ENCODE peak calls at places on chromosomes 5 and 9, in four cellular contexts. M, A, F and W are unnamed samples.

GRCh38 chr5:134555889-134556311 is 30.4 kb downstream of the JADE2 start:
- DNase-seq in F (peak), M (peak), A (peak), W (peak)

GRCh38 chr9:137448569-137448962 is 7.4 kb upstream of the ENTPD8 start:
- DNase-seq in F (no peak), A (no peak), M (no peak), W (no peak)

GRCh38 chr9:93372391-93372790 is 79.1 kb upstream of the FAM120A start:
- DNase-seq in F (no peak), A (no peak), M (no peak), W (no peak)

GRCh38 chr9:131255731-131256197 is 20.5 kb downstream of the FAM78A start:
- DNase-seq in M (no peak), F (no peak), A (no peak), W (no peak)

GRCh38 chr5:155815248-155815647 is 511.7 kb upstream of the SGCD start:
- DNase-seq in F (no peak), A (no peak), M (no peak), W (no peak)

GRCh38 chr9:97501177-97501971 is at the start of gene TMOD1:
- DNase-seq in M (peak), F (peak), A (peak), W (peak)

GRCh38 chr5:166083183-166083959 is 2208.1 kb upstream of the WWC1 start:
- DNase-seq in F (no peak), M (no peak), A (no peak), W (no peak)

GRCh38 chr9:71331603-71332002 is 210.2 kb upstream of the TRPM3 start:
- DNase-seq in M (no peak), F (no peak), A (no peak), W (no peak)

GRCh38 chr5:74020488-74020887 is 394.5 kb downstream of the ARHGEF28 start:
- DNase-seq in M (no peak), A (no peak), F (no peak), W (no peak)

GRCh38 chr5:111348659-111349058 is 124.5 kb downstream of the CAMK4 start:
- DNase-seq in M (no peak), F (no peak), A (no peak), W (no peak)

GRCh38 chr9:134294228-134295071 is 31.8 kb upstream of the RXRA start:
- DNase-seq in M (no peak), F (peak), A (no peak), W (peak)
- TF ChIP-seq ELF4 in M (no peak), F (no peak), A (no peak), W (no peak)

DNA sequence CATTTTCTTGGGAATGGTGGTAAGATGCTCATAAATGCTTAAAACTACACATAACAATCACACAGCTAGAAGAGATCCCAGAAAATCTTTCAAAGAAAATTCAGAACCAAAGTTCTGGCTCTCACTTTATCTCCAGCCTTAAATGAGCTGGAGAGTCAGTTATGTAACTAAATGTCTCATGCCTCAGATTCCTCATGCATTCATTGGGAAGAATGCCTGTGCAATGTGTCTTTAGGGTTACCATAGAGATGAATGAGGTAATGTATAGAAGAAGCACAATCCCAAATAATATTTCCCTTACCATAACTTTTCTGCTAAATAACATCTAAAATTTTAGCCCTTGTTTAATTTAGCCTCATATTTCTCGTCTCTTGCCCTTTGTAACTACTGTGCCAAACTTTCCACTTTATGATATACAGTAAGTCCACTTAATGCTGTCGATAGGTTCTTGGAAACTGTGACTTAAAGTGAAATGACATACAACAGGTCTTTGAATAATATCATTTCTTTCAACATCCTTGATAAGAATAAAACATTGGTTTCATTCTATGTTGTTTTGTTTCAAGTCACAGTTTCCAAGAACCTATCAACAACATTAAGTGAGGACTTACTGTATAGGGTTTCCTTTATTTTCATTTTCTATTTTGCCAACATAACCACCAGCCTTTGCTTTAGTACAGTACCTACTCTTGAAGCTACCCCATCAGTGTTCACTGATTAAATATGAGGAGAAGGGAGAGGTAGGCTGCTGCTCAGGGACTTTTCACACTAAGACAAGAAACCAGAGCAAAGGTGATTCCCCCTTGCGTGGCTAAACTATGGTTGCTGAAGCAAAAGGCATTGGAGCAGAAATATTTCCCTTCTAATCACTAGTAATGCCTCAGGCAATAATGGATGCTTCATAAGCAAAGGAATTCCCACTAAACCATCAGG is 295.7 kb upstream of the PTGER4 start:
- DNase-seq in F (no peak), A (no peak), M (no peak), W (no peak)
- TF ChIP-seq ELF4 in F (no peak), A (no peak), M (no peak), W (no peak)

GRCh38 chr5:99176186-99176585 is 247.4 kb upstream of the CHD1 start:
- DNase-seq in F (no peak), M (no peak), A (no peak), W (no peak)
- TF ChIP-seq ELF4 in F (no peak), M (no peak), A (no peak), W (no peak)

DNA sequence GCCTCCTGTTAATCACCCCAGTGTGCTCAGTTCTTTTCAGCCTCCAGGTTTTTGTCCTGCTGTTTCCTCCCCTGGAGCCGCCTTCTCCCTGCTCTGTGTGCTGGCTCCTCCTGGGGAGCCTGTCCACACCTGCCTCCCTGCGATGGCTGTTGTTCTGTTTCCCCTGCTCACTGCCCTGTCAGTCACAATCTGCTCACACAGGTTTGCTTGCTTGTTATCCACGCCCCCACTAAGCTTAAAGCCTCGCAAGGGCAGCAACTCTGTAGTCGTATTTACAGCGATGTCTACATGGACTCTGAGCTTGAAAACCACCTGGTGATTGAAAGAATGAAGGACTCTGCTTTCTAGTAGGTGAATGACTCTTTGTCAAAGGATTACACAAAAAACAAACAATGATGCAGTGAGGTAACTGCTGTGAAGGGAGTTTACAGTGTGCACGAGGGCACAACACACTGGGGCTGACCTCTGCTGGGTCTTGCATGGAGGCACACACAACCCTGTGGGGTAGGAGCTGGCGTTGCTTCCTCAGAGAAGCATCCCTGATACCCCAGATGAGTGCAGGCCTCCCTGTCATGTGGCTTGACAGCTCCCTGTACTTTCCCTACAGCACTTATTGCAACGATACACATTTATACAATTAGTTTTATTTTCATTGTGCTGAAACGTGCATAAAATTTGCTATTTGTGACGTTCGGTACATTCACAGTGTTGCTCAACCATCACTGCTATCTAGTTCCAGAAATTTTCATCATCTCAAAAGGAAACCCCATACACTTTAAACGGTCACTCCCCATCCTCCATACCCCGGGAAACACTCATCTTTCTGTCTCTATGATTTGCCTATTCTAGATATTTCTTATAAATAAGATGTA is 39.7 kb upstream of the TEX48 start:
- DNase-seq in M (no peak), A (peak), F (no peak), W (no peak)
- TF ChIP-seq ELF4 in M (no peak), A (no peak), F (no peak), W (no peak)

GRCh38 chr5:145889611-145890010 is 16.8 kb upstream of the GRXCR2 start:
- DNase-seq in F (no peak), A (no peak), M (no peak), W (no peak)

GRCh38 chr5:145887217-145887616 is 14.4 kb upstream of the GRXCR2 start:
- DNase-seq in M (no peak), A (peak), F (peak), W (no peak)

DNA sequence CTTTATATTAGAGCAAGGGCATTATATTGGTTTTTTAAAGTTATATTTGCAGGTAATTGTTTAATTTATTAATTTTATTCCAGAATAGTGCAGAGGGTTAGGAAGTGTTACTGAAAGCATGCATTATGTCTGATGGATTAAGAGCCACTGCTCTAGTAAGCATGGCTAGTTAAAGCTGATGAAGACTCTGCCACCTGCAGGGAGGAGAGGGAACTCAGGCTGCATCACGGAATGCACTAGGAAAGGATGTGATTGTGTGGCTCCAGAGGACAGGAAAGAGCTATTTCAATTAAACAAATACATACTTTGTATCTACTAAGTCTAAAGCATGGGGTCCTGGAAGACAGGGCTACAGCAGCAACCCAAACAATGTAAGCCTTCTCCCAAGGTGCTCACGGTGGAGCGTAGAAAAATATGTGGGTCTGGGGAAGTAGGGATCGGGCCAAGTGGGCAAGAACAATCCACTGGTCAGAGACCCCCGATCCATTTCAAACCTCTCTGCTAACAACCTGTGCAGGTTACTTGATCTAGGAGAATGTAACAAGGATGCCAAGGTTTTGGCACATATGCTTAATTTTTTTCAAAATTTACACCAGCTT is 15.3 kb upstream of the GRXCR2 start:
- DNase-seq in A (peak), F (peak), M (peak), W (peak)
- TF ChIP-seq ELF4 in A (no peak), F (no peak), M (no peak), W (no peak)

GRCh38 chr9:101566904-101567724 is 27.7 kb downstream of the PPP3R2 start:
- DNase-seq in A (peak), M (peak), F (peak), W (peak)
- TF ChIP-seq ELF4 in A (no peak), M (no peak), F (no peak), W (no peak)

DNA sequence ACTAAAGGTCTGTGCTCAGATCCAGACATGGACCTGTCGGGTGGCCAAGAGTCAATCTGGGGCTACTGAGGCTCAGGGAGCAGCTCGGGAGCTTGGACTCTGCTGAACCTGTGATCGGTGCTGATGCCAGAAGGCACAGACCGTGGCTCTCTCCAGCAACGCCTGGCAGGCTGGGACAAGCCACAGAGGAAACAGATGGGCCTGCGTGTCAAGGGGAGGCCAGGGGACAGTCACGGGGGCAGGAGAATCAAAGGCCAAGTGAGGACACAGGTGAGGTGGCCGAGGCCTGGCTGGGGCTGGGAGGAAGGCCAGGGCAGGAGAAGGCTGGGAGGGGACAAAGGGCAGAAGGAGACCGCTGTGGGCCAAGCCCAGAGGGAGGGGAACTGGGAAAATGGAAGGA is 43.4 kb downstream of the EPB41L4B start:
- DNase-seq in A (peak), M (no peak), F (no peak), W (no peak)
- TF ChIP-seq ELF4 in A (no peak), M (no peak), F (no peak), W (no peak)